ENCODE peak calls at places on chromosomes 7 and 10, in seven cellular contexts. One of them, this sample, is unnamed.

GRCh38 chr10:114694062-114694461 is 36.0 kb upstream of the ABLIM1 start:
- DNase-seq in ovary: no peak
- DNase-seq in tibial nerve: no peak
- DNase-seq in A549: no peak
- DNase-seq in suprapubic skin: no peak
- DNase-seq in stomach: no peak
- DNase-seq in transverse colon: no peak
- DNase-seq in this sample: no peak

GRCh38 chr7:121610243-121610642 is 214.1 kb upstream of the FAM3C start:
- DNase-seq in ovary: no peak
- DNase-seq in tibial nerve: no peak
- DNase-seq in A549: no peak
- DNase-seq in suprapubic skin: no peak
- DNase-seq in stomach: peak; percentile 44
- DNase-seq in transverse colon: no peak
- DNase-seq in this sample: no peak

GRCh38 chr7:88115258-88116195 is 104.3 kb downstream of the SRI start:
- DNase-seq in ovary: no peak
- DNase-seq in tibial nerve: no peak
- DNase-seq in A549: no peak
- DNase-seq in suprapubic skin: no peak
- DNase-seq in stomach: no peak
- DNase-seq in transverse colon: no peak
- DNase-seq in this sample: no peak

GRCh38 chr7:135558337-135558767 is 635 bp downstream of the NUP205 start:
- DNase-seq in ovary: peak; percentile 53
- DNase-seq in tibial nerve: peak; percentile 71
- DNase-seq in A549: peak; percentile 77
- DNase-seq in suprapubic skin: peak; percentile 68
- DNase-seq in stomach: peak; percentile 36
- DNase-seq in transverse colon: peak; percentile 59
- DNase-seq in this sample: no peak

GRCh38 chr10:43203491-43204393 is 63.1 kb downstream of the RASGEF1A start:
- DNase-seq in ovary: peak; percentile 42
- DNase-seq in tibial nerve: no peak
- DNase-seq in A549: peak; percentile 43
- DNase-seq in suprapubic skin: peak; percentile 62
- DNase-seq in stomach: peak; percentile 24
- DNase-seq in transverse colon: no peak
- DNase-seq in this sample: no peak

GRCh38 chr10:7303067-7303629 is 107.7 kb downstream of the SFMBT2 start:
- DNase-seq in ovary: no peak
- DNase-seq in tibial nerve: no peak
- DNase-seq in A549: no peak
- DNase-seq in suprapubic skin: no peak
- DNase-seq in stomach: no peak
- DNase-seq in transverse colon: no peak
- DNase-seq in this sample: no peak

GRCh38 chr7:7002416-7003062 is 176.5 kb upstream of the CCZ1B start:
- DNase-seq in ovary: no peak
- DNase-seq in tibial nerve: no peak
- DNase-seq in A549: no peak
- DNase-seq in suprapubic skin: no peak
- DNase-seq in stomach: no peak
- DNase-seq in transverse colon: no peak
- DNase-seq in this sample: no peak

GRCh38 chr7:50637725-50638643 is 72.8 kb upstream of the DDC start:
- DNase-seq in ovary: no peak
- DNase-seq in tibial nerve: no peak
- DNase-seq in A549: no peak
- DNase-seq in suprapubic skin: no peak
- DNase-seq in stomach: no peak
- DNase-seq in transverse colon: no peak
- DNase-seq in this sample: no peak

GRCh38 chr10:109591631-109592030 is 331.7 kb downstream of the XPNPEP1 start:
- DNase-seq in ovary: no peak
- DNase-seq in tibial nerve: no peak
- DNase-seq in A549: no peak
- DNase-seq in suprapubic skin: no peak
- DNase-seq in stomach: no peak
- DNase-seq in transverse colon: no peak
- DNase-seq in this sample: no peak

GRCh38 chr7:92751902-92752901 is 84.2 kb downstream of the CDK6 start:
- DNase-seq in ovary: no peak
- DNase-seq in tibial nerve: no peak
- DNase-seq in A549: peak; percentile 91
- DNase-seq in suprapubic skin: no peak
- DNase-seq in stomach: no peak
- DNase-seq in transverse colon: no peak
- DNase-seq in this sample: no peak

GRCh38 chr10:131902211-131902610 is 1.4 kb downstream of the PPP2R2D start:
- DNase-seq in ovary: peak; percentile 37
- DNase-seq in tibial nerve: no peak
- DNase-seq in A549: no peak
- DNase-seq in suprapubic skin: peak; percentile 53
- DNase-seq in stomach: no peak
- DNase-seq in transverse colon: no peak
- DNase-seq in this sample: no peak

GRCh38 chr10:104824378-104825006 is 183.4 kb downstream of the SORCS3 start:
- DNase-seq in ovary: peak; percentile 33
- DNase-seq in tibial nerve: no peak
- DNase-seq in A549: peak; percentile 21
- DNase-seq in suprapubic skin: no peak
- DNase-seq in stomach: peak; percentile 26
- DNase-seq in transverse colon: no peak
- DNase-seq in this sample: no peak

GRCh38 chr7:19575909-19576557 is 132.8 kb downstream of the POLR1F start:
- DNase-seq in ovary: no peak
- DNase-seq in tibial nerve: no peak
- DNase-seq in A549: no peak
- DNase-seq in suprapubic skin: no peak
- DNase-seq in stomach: no peak
- DNase-seq in transverse colon: no peak
- DNase-seq in this sample: no peak

GRCh38 chr7:36763084-36763807 is 39.0 kb upstream of the AOAH start:
- DNase-seq in ovary: no peak
- DNase-seq in tibial nerve: no peak
- DNase-seq in A549: peak; percentile 18
- DNase-seq in suprapubic skin: no peak
- DNase-seq in stomach: no peak
- DNase-seq in transverse colon: no peak
- DNase-seq in this sample: no peak

GRCh38 chr10:105844653-105845052 is 1203.6 kb downstream of the SORCS3 start:
- DNase-seq in ovary: no peak
- DNase-seq in tibial nerve: no peak
- DNase-seq in A549: no peak
- DNase-seq in suprapubic skin: no peak
- DNase-seq in stomach: no peak
- DNase-seq in transverse colon: no peak
- DNase-seq in this sample: no peak

GRCh38 chr10:22911889-22912762 is 15.7 kb upstream of the ARMC3 start:
- DNase-seq in ovary: no peak
- DNase-seq in tibial nerve: no peak
- DNase-seq in A549: no peak
- DNase-seq in suprapubic skin: no peak
- DNase-seq in stomach: no peak
- DNase-seq in transverse colon: peak; percentile 17
- DNase-seq in this sample: no peak

GRCh38 chr10:6843477-6843876 is 263.4 kb upstream of the PRKCQ start:
- DNase-seq in ovary: no peak
- DNase-seq in tibial nerve: no peak
- DNase-seq in A549: peak; percentile 19
- DNase-seq in suprapubic skin: no peak
- DNase-seq in stomach: no peak
- DNase-seq in transverse colon: no peak
- DNase-seq in this sample: no peak

GRCh38 chr10:102643346-102644065 is 773 bp upstream of the TRIM8 start:
- DNase-seq in ovary: peak; percentile 82
- DNase-seq in tibial nerve: peak; percentile 48
- DNase-seq in A549: peak; percentile 78
- DNase-seq in suprapubic skin: no peak
- DNase-seq in stomach: peak; percentile 65
- DNase-seq in transverse colon: peak; percentile 67
- DNase-seq in this sample: no peak

GRCh38 chr10:31133628-31134302 is 102.1 kb upstream of the ZNF438 start:
- DNase-seq in ovary: peak; percentile 91
- DNase-seq in tibial nerve: peak; percentile 65
- DNase-seq in A549: no peak
- DNase-seq in suprapubic skin: peak; percentile 82
- DNase-seq in stomach: peak; percentile 81
- DNase-seq in transverse colon: peak; percentile 85
- DNase-seq in this sample: peak; percentile 95

GRCh38 chr10:103663802-103664201 is 170.3 kb downstream of the NEURL1 start:
- DNase-seq in ovary: no peak
- DNase-seq in tibial nerve: no peak
- DNase-seq in A549: no peak
- DNase-seq in suprapubic skin: no peak
- DNase-seq in stomach: peak; percentile 70
- DNase-seq in transverse colon: no peak
- DNase-seq in this sample: no peak

GRCh38 chr10:124741281-124741921 is 2.8 kb downstream of the FAM53B start:
- DNase-seq in ovary: peak; percentile 90
- DNase-seq in tibial nerve: peak; percentile 92
- DNase-seq in A549: peak; percentile 71
- DNase-seq in suprapubic skin: peak; percentile 88
- DNase-seq in stomach: peak; percentile 87
- DNase-seq in transverse colon: peak; percentile 91
- DNase-seq in this sample: no peak

GRCh38 chr7:142385528-142386340 is 127.9 kb upstream of the PRSS58 start:
- DNase-seq in ovary: no peak
- DNase-seq in tibial nerve: no peak
- DNase-seq in A549: peak; percentile 70
- DNase-seq in suprapubic skin: no peak
- DNase-seq in stomach: no peak
- DNase-seq in transverse colon: peak; percentile 34
- DNase-seq in this sample: no peak

GRCh38 chr10:84811078-84811477 is 482.7 kb downstream of the CCSER2 start:
- DNase-seq in ovary: no peak
- DNase-seq in tibial nerve: no peak
- DNase-seq in A549: no peak
- DNase-seq in suprapubic skin: no peak
- DNase-seq in stomach: no peak
- DNase-seq in transverse colon: no peak
- DNase-seq in this sample: no peak

GRCh38 chr7:79553811-79554555 is 100.5 kb upstream of the MAGI2 start:
- DNase-seq in ovary: no peak
- DNase-seq in tibial nerve: no peak
- DNase-seq in A549: peak; percentile 29
- DNase-seq in suprapubic skin: no peak
- DNase-seq in stomach: no peak
- DNase-seq in transverse colon: no peak
- DNase-seq in this sample: no peak

GRCh38 chr10:26790596-26790995 is 70.2 kb downstream of the ABI1 start:
- DNase-seq in ovary: no peak
- DNase-seq in tibial nerve: no peak
- DNase-seq in A549: no peak
- DNase-seq in suprapubic skin: no peak
- DNase-seq in stomach: no peak
- DNase-seq in transverse colon: no peak
- DNase-seq in this sample: no peak

GRCh38 chr10:6385683-6386082 is 183.0 kb downstream of the PFKFB3 start:
- DNase-seq in ovary: no peak
- DNase-seq in tibial nerve: no peak
- DNase-seq in A549: peak; percentile 48
- DNase-seq in suprapubic skin: no peak
- DNase-seq in stomach: no peak
- DNase-seq in transverse colon: no peak
- DNase-seq in this sample: no peak

GRCh38 chr10:101660268-101660667 is 34.7 kb downstream of the FBXW4 start:
- DNase-seq in ovary: no peak
- DNase-seq in tibial nerve: no peak
- DNase-seq in A549: no peak
- DNase-seq in suprapubic skin: no peak
- DNase-seq in stomach: no peak
- DNase-seq in transverse colon: no peak
- DNase-seq in this sample: no peak

GRCh38 chr10:97743169-97743945 is 6.4 kb downstream of the ZFYVE27 start:
- DNase-seq in ovary: peak; percentile 53
- DNase-seq in tibial nerve: no peak
- DNase-seq in A549: no peak
- DNase-seq in suprapubic skin: no peak
- DNase-seq in stomach: no peak
- DNase-seq in transverse colon: no peak
- DNase-seq in this sample: no peak
- TF ChIP-seq EP300 in ovary: no peak
- TF ChIP-seq EP300 in tibial nerve: no peak
- TF ChIP-seq EP300 in A549: no peak
- TF ChIP-seq EP300 in suprapubic skin: no peak
- TF ChIP-seq EP300 in stomach: no peak
- TF ChIP-seq EP300 in transverse colon: no peak
- TF ChIP-seq EP300 in this sample: no peak

GRCh38 chr10:24706479-24707118 is 17.1 kb downstream of the ARHGAP21 start:
- DNase-seq in ovary: no peak
- DNase-seq in tibial nerve: no peak
- DNase-seq in A549: peak; percentile 86
- DNase-seq in suprapubic skin: no peak
- DNase-seq in stomach: no peak
- DNase-seq in transverse colon: peak; percentile 27
- DNase-seq in this sample: no peak
- H3K4me3 ChIP-seq in ovary: no peak overlapping the region
- H3K4me3 ChIP-seq in tibial nerve: no peak overlapping the region
- H3K4me3 ChIP-seq in A549: no peak overlapping the region
- H3K4me3 ChIP-seq in suprapubic skin: no peak overlapping the region
- H3K4me3 ChIP-seq in stomach: no peak overlapping the region
- H3K4me3 ChIP-seq in transverse colon: no peak overlapping the region
- H3K4me3 ChIP-seq in this sample: no peak overlapping the region

DNA sequence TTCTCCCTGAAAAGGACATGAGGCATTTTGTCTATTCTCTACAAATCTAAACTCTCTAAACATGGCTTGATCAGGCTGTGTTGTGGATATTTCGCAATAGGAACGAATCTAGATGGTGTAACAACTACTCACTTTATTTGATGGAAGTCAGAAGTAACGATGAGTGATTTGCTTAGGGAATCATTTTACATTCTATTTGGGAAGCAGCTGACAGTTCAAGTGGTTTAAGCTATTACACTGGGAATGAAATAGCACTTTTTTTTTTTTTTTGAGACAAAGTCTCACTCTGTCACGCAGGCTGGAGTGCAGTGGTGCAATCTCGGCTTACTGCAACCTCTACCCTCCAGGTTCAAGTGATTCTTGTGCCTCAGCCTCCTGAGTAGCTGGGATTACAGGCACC is 44.1 kb downstream of the NPY start:
- DNase-seq in ovary: no peak
- DNase-seq in tibial nerve: no peak
- DNase-seq in A549: no peak
- DNase-seq in suprapubic skin: no peak
- DNase-seq in stomach: no peak
- DNase-seq in transverse colon: no peak
- DNase-seq in this sample: no peak
- TF ChIP-seq EP300 in ovary: no peak
- TF ChIP-seq EP300 in tibial nerve: no peak
- TF ChIP-seq EP300 in A549: no peak
- TF ChIP-seq EP300 in suprapubic skin: no peak
- TF ChIP-seq EP300 in stomach: no peak
- TF ChIP-seq EP300 in transverse colon: no peak
- TF ChIP-seq EP300 in this sample: no peak

DNA sequence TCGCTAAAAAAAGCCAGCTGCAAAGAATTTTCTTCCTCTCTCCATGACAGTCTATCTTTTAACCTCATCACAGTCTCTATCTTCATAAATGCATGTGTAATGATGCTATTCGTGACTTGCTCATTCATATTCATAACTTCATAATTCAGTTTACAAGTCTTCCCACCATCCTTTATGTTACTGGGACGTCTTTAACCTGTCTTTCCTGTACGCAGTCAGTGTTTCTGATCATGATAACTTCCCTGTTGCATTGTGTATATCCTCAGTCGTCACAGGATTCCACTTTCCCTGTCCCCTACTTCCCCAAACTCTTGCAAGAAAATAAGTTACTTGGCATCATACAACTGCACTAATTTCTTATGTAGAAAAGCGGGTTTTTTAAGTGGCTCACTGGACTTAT is 165.6 kb upstream of the ASAH2 start:
- DNase-seq in ovary: no peak
- DNase-seq in tibial nerve: no peak
- DNase-seq in A549: no peak
- DNase-seq in suprapubic skin: no peak
- DNase-seq in stomach: no peak
- DNase-seq in transverse colon: no peak
- DNase-seq in this sample: no peak
- H3K4me3 ChIP-seq in ovary: no peak overlapping the region
- H3K4me3 ChIP-seq in tibial nerve: no peak overlapping the region
- H3K4me3 ChIP-seq in A549: peak overlapping the region; percentile 58
- H3K4me3 ChIP-seq in suprapubic skin: peak overlapping the region; percentile 66
- H3K4me3 ChIP-seq in stomach: peak overlapping the region; percentile 65
- H3K4me3 ChIP-seq in transverse colon: no peak overlapping the region
- H3K4me3 ChIP-seq in this sample: peak overlapping the region; percentile 73